ENCODE peak calls at places on chromosomes 4 and X, in ten cellular contexts. M is H1, Q is stomach, N is esophagus squamous epithelium, X is vagina, K is HepG2, H is heart left ventricle, Z is transverse colon, E is endothelial cell of umbilical vein, J is A549. U is an unnamed sample.

GRCh38 chr4:145979160-145979559 is 40.5 kb upstream of the ZNF827 start:
- DNase-seq in N (no peak), H (no peak), K (no peak), M (no peak), E (no peak), J (no peak), Z (no peak), X (no peak), Q (no peak), U (no peak)

GRCh38 chrX:31268359-31268758 is 196.5 kb upstream of the FTHL17 start:
- DNase-seq in K (peak; percentile 2), Z (no peak), N (no peak), X (no peak), E (no peak), H (no peak), J (no peak), Q (no peak), M (no peak), U (no peak)

GRCh38 chr4:16897991-16898827 is at the start of gene LDB2:
- DNase-seq in X (no peak), J (no peak), H (peak; percentile 79), N (no peak), M (peak; percentile 64), K (no peak), Q (peak; percentile 45), Z (peak; percentile 30), E (peak; percentile 88), U (peak; percentile 72)

GRCh38 chrX:10350221-10350620 is 193.4 kb downstream of the CLCN4 start:
- DNase-seq in H (no peak), J (no peak), X (no peak), E (no peak), N (no peak), K (no peak), Q (no peak), M (no peak), Z (no peak), U (no peak)

GRCh38 chr4:102497986-102498385 is 3.2 kb upstream of the NFKB1 start:
- DNase-seq in M (no peak), E (no peak), J (no peak), N (no peak), Z (no peak), Q (no peak), H (no peak), K (no peak), X (no peak), U (no peak)

GRCh38 chr4:48331577-48332340 is 9.6 kb upstream of the SLAIN2 start:
- DNase-seq in K (no peak), M (no peak), H (no peak), E (no peak), N (no peak), X (no peak), Q (no peak), Z (no peak), J (no peak), U (no peak)

GRCh38 chr4:99144070-99144469 is at the start of gene ADH4:
- DNase-seq in X (no peak), H (no peak), K (peak; percentile 83), E (peak; percentile 21), N (no peak), J (no peak), M (no peak), Q (no peak), Z (peak; percentile 19), U (peak; percentile 55)

GRCh38 chr4:84751707-84752106 is 168.8 kb downstream of the CDS1 start:
- DNase-seq in X (no peak), Z (no peak), H (no peak), N (no peak), K (no peak), M (no peak), E (no peak), J (no peak), Q (no peak), U (no peak)

GRCh38 chr4:143424276-143424675 is 87.6 kb downstream of the GAB1 start:
- DNase-seq in M (no peak), E (no peak), X (no peak), K (no peak), N (no peak), J (no peak), Z (no peak), Q (no peak), H (no peak), U (no peak)

GRCh38 chrX:51874123-51874522 is 19.3 kb upstream of the MAGED1 start:
- DNase-seq in E (no peak), X (no peak), N (no peak), M (no peak), H (no peak), Z (no peak), J (no peak), K (no peak), Q (no peak), U (no peak)

GRCh38 chrX:136714626-136715599 is 65.8 kb downstream of the ARHGEF6 start:
- DNase-seq in J (no peak), H (no peak), Z (no peak), M (no peak), K (no peak), Q (no peak), E (no peak), N (no peak), X (no peak), U (no peak)

GRCh38 chrX:55488559-55489314 is 911 bp downstream of the USP51 start:
- DNase-seq in Q (peak; percentile 62), Z (peak; percentile 60), X (peak; percentile 89), M (peak; percentile 67), H (peak; percentile 70), E (peak; percentile 73), N (peak; percentile 1), K (no peak), J (peak; percentile 59), U (peak; percentile 60)

GRCh38 chr4:37567781-37568180 is 118.4 kb downstream of the RELL1 start:
- DNase-seq in X (no peak), M (no peak), Z (no peak), N (no peak), E (no peak), J (no peak), H (no peak), Q (no peak), K (no peak), U (no peak)

GRCh38 chr4:116561717-116562116 is 523.7 kb downstream of the TRAM1L1 start:
- DNase-seq in M (no peak), E (no peak), Q (no peak), J (no peak), X (no peak), K (no peak), N (no peak), Z (no peak), H (no peak), U (no peak)

DNA sequence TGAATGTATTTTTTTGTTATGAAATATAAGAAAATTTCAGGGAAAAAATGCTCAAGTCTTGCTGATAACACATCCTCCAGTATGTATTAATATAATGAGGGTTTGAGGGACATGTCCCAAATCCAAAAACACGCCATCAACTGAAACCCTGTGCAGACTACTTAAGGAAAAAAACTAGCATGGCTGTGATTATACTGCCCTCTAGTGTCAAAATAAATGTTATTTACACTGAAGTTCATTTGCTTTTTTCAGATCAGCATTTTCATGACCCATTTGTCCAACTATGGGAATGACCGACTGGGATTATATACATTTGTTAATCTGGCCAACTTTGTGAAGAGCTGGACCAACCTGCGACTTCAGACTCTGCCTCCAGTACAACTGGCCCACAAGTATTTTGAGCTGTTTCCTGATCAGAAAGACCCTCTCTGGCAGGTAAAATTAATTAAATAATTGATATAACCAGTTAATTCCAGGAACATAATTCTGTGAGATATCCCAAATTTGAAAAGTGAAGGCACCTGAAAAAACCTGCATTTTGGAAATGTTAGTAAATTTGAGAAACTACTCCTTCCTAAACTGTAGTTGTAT is 128.5 kb downstream of the PRSS12 start:
- DNase-seq in J (peak; percentile 52), H (no peak), E (peak; percentile 69), M (no peak), Q (no peak), Z (no peak), K (peak; percentile 43), N (no peak), X (no peak), U (no peak)
- TF ChIP-seq POLR2A in J (no peak), H (no peak), E (no peak), M (no peak), Q (no peak), Z (no peak), K (no peak), N (no peak), X (no peak), U (no peak)

GRCh38 chr4:128385199-128385598 is 97.6 kb upstream of the PGRMC2 start:
- DNase-seq in Z (no peak), M (no peak), N (no peak), X (no peak), E (no peak), J (no peak), Q (no peak), H (no peak), K (no peak), U (no peak)

GRCh38 chr4:128384765-128385164 is 97.2 kb upstream of the PGRMC2 start:
- DNase-seq in K (no peak), N (no peak), E (no peak), H (no peak), J (no peak), M (no peak), Z (no peak), Q (no peak), X (no peak), U (no peak)

GRCh38 chr4:128381748-128382559 is 94.3 kb upstream of the PGRMC2 start:
- DNase-seq in E (no peak), H (no peak), M (no peak), X (no peak), J (no peak), Z (no peak), Q (no peak), K (no peak), N (no peak), U (no peak)

GRCh38 chr4:128385683-128386304 is 98.2 kb upstream of the PGRMC2 start:
- DNase-seq in N (no peak), Z (no peak), H (no peak), X (no peak), E (peak; percentile 37), Q (no peak), J (peak; percentile 77), M (no peak), K (peak; percentile 6), U (no peak)

GRCh38 chr4:128384091-128384520 is 96.5 kb upstream of the PGRMC2 start:
- DNase-seq in H (no peak), E (no peak), N (no peak), J (no peak), K (no peak), Z (no peak), Q (no peak), M (no peak), X (no peak), U (no peak)
- H3K4me1 ChIP-seq in H (peaks cover 38% of the 10 kb centered on the region), E (peaks cover 15% of the 10 kb centered on the region), N (peaks cover 28% of the 10 kb centered on the region), J (peaks cover 58% of the 10 kb centered on the region), K (no peaks in the 10 kb centered on the region), Z (peaks cover 20% of the 10 kb centered on the region), Q (peaks cover 22% of the 10 kb centered on the region), M (no peaks in the 10 kb centered on the region), X (peaks cover 59% of the 10 kb centered on the region), U (no peaks in the 10 kb centered on the region)

GRCh38 chrX:154097597-154098541 is at the start of gene MECP2:
- DNase-seq in H (peak; percentile 93), J (peak; percentile 93), X (no peak), Q (peak; percentile 92), K (peak; percentile 79), E (peak; percentile 92), M (peak; percentile 87), Z (peak; percentile 94), N (peak; percentile 45), U (peak; percentile 92)
- TF ChIP-seq POLR2A in H (no peak), J (peak; percentile 31), X (no peak), Q (no peak), K (no peak), E (no peak), M (peak; percentile 28), Z (no peak), N (no peak), U (no peak)

GRCh38 chr4:54061067-54061466 is 3.3 kb downstream of the CHIC2 start:
- DNase-seq in Q (no peak), M (no peak), Z (no peak), E (no peak), K (no peak), X (no peak), N (no peak), J (no peak), H (no peak), U (no peak)
- H3K4me1 ChIP-seq in Q (peaks cover 42% of the 10 kb centered on the region), M (no peaks in the 10 kb centered on the region), Z (peaks cover 45% of the 10 kb centered on the region), E (peaks cover 59% of the 10 kb centered on the region), K (peaks cover 74% of the 10 kb centered on the region), X (peaks cover 74% of the 10 kb centered on the region), N (peaks cover 23% of the 10 kb centered on the region), J (peaks cover 21% of the 10 kb centered on the region), H (peaks cover 81% of the 10 kb centered on the region), U (peaks cover 4% of the 10 kb centered on the region)